ENCODE peak calls at places on chromosomes 12 and 14, in seven cellular contexts. Y is ACHN, G is NCI-H460, O is A549, R is tibial artery, D is NCI-H1436, K is T follicular helper cell. N is an unnamed sample.

GRCh38 chr12:5898874-5899273 is 46.2 kb downstream of the ANO2 start:
- DNase-seq in R (no peak), K (no peak), O (peak), Y (peak), G (no peak), D (no peak), N (no peak)

GRCh38 chr12:39402922-39403321 is 40.0 kb downstream of the KIF21A start:
- DNase-seq in K (no peak), R (no peak), G (peak), Y (peak), D (no peak), O (no peak), N (no peak)

GRCh38 chr14:60642790-60643397 is 6.4 kb downstream of the SIX1 start:
- DNase-seq in G (no peak), R (no peak), D (no peak), K (no peak), O (no peak), Y (no peak), N (no peak)

GRCh38 chr12:70826156-70826555 is 94.4 kb downstream of the PTPRR start:
- DNase-seq in K (no peak), G (no peak), D (no peak), O (no peak), R (no peak), Y (no peak), N (no peak)

GRCh38 chr12:94157891-94158495 is 9.6 kb downstream of the PLXNC1 start:
- DNase-seq in O (no peak), Y (no peak), R (no peak), G (no peak), K (no peak), D (no peak), N (no peak)

GRCh38 chr12:98334768-98335167 is 180.6 kb upstream of the TMPO start:
- DNase-seq in D (no peak), R (no peak), Y (no peak), O (no peak), G (no peak), K (no peak), N (no peak)

GRCh38 chr14:24275524-24276139 is 4.2 kb upstream of the RABGGTA start:
- DNase-seq in Y (no peak), R (no peak), K (no peak), G (no peak), O (no peak), D (no peak), N (no peak)

GRCh38 chr12:117023998-117024960 is 74.9 kb downstream of the TESC start:
- DNase-seq in R (no peak), G (no peak), Y (no peak), K (no peak), D (no peak), O (no peak), N (no peak)

GRCh38 chr12:127500513-127500912 is 766.5 kb upstream of the TMEM132C start:
- DNase-seq in R (no peak), O (no peak), D (no peak), K (no peak), G (no peak), Y (no peak), N (no peak)

GRCh38 chr12:65608319-65608916 is 215.9 kb upstream of the HMGA2 start:
- DNase-seq in R (no peak), O (no peak), K (no peak), G (no peak), D (no peak), Y (no peak), N (no peak)

GRCh38 chr14:20782280-20782890 is 1.3 kb downstream of the RNASE6 start:
- DNase-seq in Y (no peak), R (no peak), O (no peak), G (no peak), K (no peak), D (no peak), N (no peak)

GRCh38 chr12:78622529-78623221 is 241.9 kb upstream of the SYT1 start:
- DNase-seq in O (no peak), D (no peak), K (no peak), R (no peak), G (no peak), Y (no peak), N (no peak)

GRCh38 chr12:89497467-89497866 is 27.1 kb downstream of the GALNT4 start:
- DNase-seq in R (no peak), D (no peak), O (no peak), G (no peak), Y (no peak), K (no peak), N (no peak)

GRCh38 chr14:39015360-39015961 is 87.6 kb downstream of the SEC23A start:
- DNase-seq in Y (peak), K (no peak), D (peak), O (peak), G (peak), R (no peak), N (no peak)

GRCh38 chr12:52566847-52567291 is 6.8 kb downstream of the KRT74 start:
- DNase-seq in G (no peak), K (no peak), D (peak), Y (no peak), O (no peak), R (no peak), N (no peak)

GRCh38 chr14:66543996-66544395 is 36.0 kb downstream of the GPHN start:
- DNase-seq in D (no peak), G (no peak), O (no peak), Y (no peak), R (no peak), K (no peak), N (no peak)

GRCh38 chr12:98736352-98737326 is 91.5 kb downstream of the APAF1 start:
- DNase-seq in G (no peak), R (no peak), O (no peak), D (peak), Y (no peak), K (no peak), N (no peak)

GRCh38 chr12:105240233-105240632 is 4.3 kb upstream of the APPL2 start:
- DNase-seq in K (no peak), D (no peak), G (no peak), R (no peak), O (no peak), Y (no peak), N (no peak)

GRCh38 chr12:126930234-126930633 is 1336.7 kb upstream of the TMEM132C start:
- DNase-seq in K (no peak), R (no peak), O (no peak), Y (no peak), D (no peak), G (no peak), N (no peak)

GRCh38 chr14:101442451-101442850 is 118.8 kb upstream of the DIO3 start:
- DNase-seq in K (peak), O (no peak), R (no peak), D (no peak), Y (no peak), G (no peak), N (peak)

GRCh38 chr14:103995876-103996275 is 53.5 kb upstream of the RD3L start:
- DNase-seq in R (no peak), D (no peak), O (no peak), G (no peak), K (no peak), Y (no peak), N (no peak)

GRCh38 chr12:9049520-9050133 is 60.3 kb downstream of the KLRG1 start:
- DNase-seq in Y (peak), R (no peak), O (peak), K (no peak), D (no peak), G (peak), N (no peak)

GRCh38 chr12:12779529-12779928 is 5.9 kb upstream of the APOLD1 start:
- DNase-seq in K (no peak), G (no peak), Y (peak), O (peak), R (no peak), D (peak), N (no peak)

GRCh38 chr12:47753021-47754001 is 5.4 kb downstream of the RAPGEF3 start:
- DNase-seq in K (no peak), Y (peak), G (peak), R (peak), O (no peak), D (no peak), N (no peak)

GRCh38 chr14:20415723-20416622 is 2.7 kb upstream of the TEP1 start:
- DNase-seq in K (no peak), D (no peak), Y (peak), G (peak), O (peak), R (peak), N (no peak)

GRCh38 chr12:27359578-27360340 is 27.1 kb downstream of the BMAL2 start:
- DNase-seq in O (no peak), R (no peak), G (no peak), K (no peak), Y (no peak), D (no peak), N (no peak)

GRCh38 chr12:32419520-32419960 is 20.2 kb downstream of the FGD4 start:
- DNase-seq in D (no peak), G (no peak), R (no peak), K (no peak), Y (no peak), O (no peak), N (no peak)

N was measured in ovary.